ENCODE peak calls at places on chromosomes 11 and 22, in eight cellular contexts. Q is SK-N-DZ; K is stimulated activated naive CD8-positive, alpha-beta T cell treated with anti-CD3 and anti-CD28 coated beads, Interleukin-15, Interleukin-2, amounts not matched to agents 100 U/mL and 50 U/mL, for 24 hours; V is HT1080; Z is HL-60; F is small intestine; H is EL; B is stromal cell of bone marrow. W is an unnamed sample.

GRCh38 chr11:32382339-32383049 is 52.8 kb downstream of the WT1 start:
- DNase-seq in F (no peak), Z (no peak), B (no peak), H (peak; percentile 19), K (no peak), Q (no peak), V (peak; percentile 47), W (no peak)

GRCh38 chr11:69239320-69240040 is 54.5 kb upstream of the MYEOV start:
- DNase-seq in F (no peak), H (no peak), Q (no peak), B (no peak), K (peak; percentile 3), Z (no peak), V (no peak), W (no peak)

GRCh38 chr11:12680246-12680939 is 6.2 kb downstream of the TEAD1 start:
- DNase-seq in V (no peak), H (peak; percentile 90), F (peak; percentile 87), Q (peak; percentile 68), K (peak; percentile 3), B (no peak), Z (no peak), W (peak; percentile 76)

GRCh38 chr11:127492025-127492424 is 491.5 kb upstream of the KIRREL3 start:
- DNase-seq in V (peak; percentile 11), B (no peak), Q (no peak), K (no peak), Z (no peak), H (no peak), F (no peak), W (no peak)

GRCh38 chr11:132058211-132058772 is 687.9 kb downstream of the NTM start:
- DNase-seq in K (no peak), B (peak; percentile 42), V (peak; percentile 70), F (peak; percentile 8), H (peak; percentile 41), Z (peak; percentile 35), Q (no peak), W (no peak)

GRCh38 chr11:73869234-73869949 is 7.3 kb downstream of the COA4 start:
- DNase-seq in K (no peak), H (peak; percentile 15), F (peak; percentile 95), V (no peak), Q (no peak), Z (no peak), B (no peak), W (no peak)

GRCh38 chr11:59785818-59786217 is 24.8 kb downstream of the MRPL16 start:
- DNase-seq in V (no peak), Q (no peak), B (no peak), F (no peak), K (no peak), Z (no peak), H (no peak), W (no peak)

GRCh38 chr11:1796297-1797011 is 32.7 kb upstream of the CTSD start:
- DNase-seq in Q (no peak), K (no peak), B (no peak), Z (no peak), H (no peak), F (no peak), V (no peak), W (no peak)

GRCh38 chr11:126312903-126313460 is 9.1 kb downstream of the DCPS start:
- DNase-seq in H (no peak), K (no peak), B (no peak), V (no peak), Q (no peak), F (no peak), Z (no peak), W (peak; percentile 12)

GRCh38 chr11:2825261-2825885 is 60.2 kb downstream of the CDKN1C start:
- DNase-seq in Q (no peak), F (no peak), B (no peak), K (no peak), V (no peak), Z (peak; percentile 27), H (peak; percentile 79), W (no peak)

GRCh38 chr11:33552756-33553155 is 147.9 kb downstream of the C11orf91 start:
- DNase-seq in V (peak; percentile 88), F (no peak), Z (no peak), Q (no peak), K (no peak), H (peak; percentile 59), B (no peak), W (no peak)

GRCh38 chr11:117094776-117095175 is 3.5 kb downstream of the SIK3 start:
- DNase-seq in B (no peak), Z (no peak), Q (no peak), K (no peak), V (no peak), F (no peak), H (peak; percentile 16), W (no peak)

GRCh38 chr22:19052941-19053551 is 69.2 kb downstream of the DGCR2 start:
- DNase-seq in B (no peak), V (no peak), Q (no peak), Z (no peak), K (no peak), H (no peak), F (no peak), W (peak; percentile 4)

GRCh38 chr22:40593460-40594273 is 42.9 kb downstream of the MRTFA start:
- DNase-seq in V (no peak), H (no peak), Q (peak; percentile 95), Z (no peak), B (no peak), K (no peak), F (no peak), W (no peak)

GRCh38 chr11:128240546-128240945 is 346.8 kb downstream of the ETS1 start:
- DNase-seq in B (peak; percentile 86), F (no peak), K (no peak), Z (no peak), H (no peak), Q (no peak), V (no peak), W (no peak)

GRCh38 chr11:5369793-5370192 is 13.8 kb upstream of the OR51M1 start:
- DNase-seq in B (peak; percentile 23), F (no peak), H (peak; percentile 76), Q (no peak), Z (no peak), K (no peak), V (no peak), W (no peak)

GRCh38 chr11:77468527-77468926 is 5.4 kb downstream of the PAK1 start:
- DNase-seq in Q (no peak), H (no peak), Z (no peak), F (no peak), V (no peak), K (no peak), B (no peak), W (no peak)

GRCh38 chr11:74739546-74740270 is 8.5 kb upstream of the CHRDL2 start:
- DNase-seq in Q (peak; percentile 72), Z (peak; percentile 40), H (peak; percentile 69), V (peak; percentile 69), F (peak; percentile 66), K (peak; percentile 39), B (peak; percentile 52), W (peak; percentile 82)

GRCh38 chr11:111177037-111177988 is 68.2 kb upstream of the POU2AF2 start:
- DNase-seq in Z (no peak), Q (no peak), H (no peak), V (no peak), B (no peak), F (no peak), K (no peak), W (peak; percentile 49)

GRCh38 chr22:33328789-33329296 is 270.7 kb upstream of the SYN3 start:
- DNase-seq in Z (no peak), B (peak; percentile 31), V (peak; percentile 54), Q (no peak), F (peak; percentile 10), K (no peak), H (peak; percentile 12), W (no peak)

GRCh38 chr11:57425565-57426438 is 1.1 kb downstream of the SLC43A3 start:
- DNase-seq in H (no peak), Z (peak; percentile 63), F (no peak), Q (no peak), B (no peak), K (peak; percentile 29), V (no peak), W (no peak)

GRCh38 chr11:69965821-69966582 is 112.1 kb upstream of the ANO1 start:
- DNase-seq in B (no peak), V (no peak), Q (no peak), F (peak; percentile 30), K (no peak), H (no peak), Z (no peak), W (no peak)

GRCh38 chr11:10526974-10527918 is 13.7 kb downstream of the RNF141 start:
- DNase-seq in Z (no peak), V (peak; percentile 39), H (peak; percentile 30), K (no peak), Q (no peak), B (no peak), F (peak; percentile 39), W (no peak)

GRCh38 chr11:92035488-92035887 is 189.1 kb upstream of the FAT3 start:
- DNase-seq in K (no peak), F (no peak), Z (no peak), Q (no peak), H (no peak), B (no peak), V (no peak), W (no peak)

GRCh38 chr11:1869427-1870325 is 16.8 kb downstream of the LSP1 start:
- DNase-seq in F (no peak), Z (no peak), K (no peak), H (no peak), Q (peak; percentile 29), B (no peak), V (peak; percentile 22), W (peak; percentile 64)

GRCh38 chr11:112525844-112526590 is 265.4 kb upstream of the PLET1 start:
- DNase-seq in Q (no peak), Z (no peak), V (peak; percentile 53), K (no peak), B (no peak), F (no peak), H (no peak), W (no peak)

GRCh38 chr11:46386674-46387073 is 4.9 kb downstream of the CHRM4 start:
- DNase-seq in F (no peak), Z (no peak), Q (no peak), B (no peak), V (peak; percentile 77), H (peak; percentile 45), K (no peak), W (no peak)

GRCh38 chr11:119147604-119148333 is 1.1 kb upstream of the ABCG4 start:
- DNase-seq in H (no peak), F (no peak), K (no peak), B (no peak), Q (peak; percentile 29), Z (no peak), V (no peak), W (peak; percentile 69)

GRCh38 chr22:17281026-17281809 is 62.0 kb upstream of the ADA2 start:
- DNase-seq in F (no peak), K (no peak), V (no peak), Z (peak; percentile 63), H (no peak), B (no peak), Q (no peak), W (peak; percentile 1)

GRCh38 chr22:38718414-38718813 is 12.7 kb downstream of the GTPBP1 start:
- DNase-seq in V (peak; percentile 91), Z (no peak), H (peak; percentile 91), K (no peak), B (peak; percentile 74), Q (no peak), F (peak; percentile 87), W (peak; percentile 71)

GRCh38 chr11:11320820-11321219 is 32.2 kb downstream of the CSNK2A3 start:
- DNase-seq in F (no peak), Q (no peak), V (no peak), B (no peak), H (no peak), K (no peak), Z (no peak), W (peak; percentile 26)

GRCh38 chr11:65576867-65577755 is 1.3 kb downstream of the EHBP1L1 start:
- DNase-seq in Z (peak; percentile 78), F (peak; percentile 89), H (peak; percentile 85), Q (no peak), V (peak; percentile 93), K (peak; percentile 61), B (no peak), W (no peak)

GRCh38 chr11:107856981-107857517 is 1.5 kb downstream of the SLC35F2 start:
- DNase-seq in Z (peak; percentile 80), H (peak; percentile 11), V (peak; percentile 58), B (no peak), K (no peak), F (peak; percentile 82), Q (no peak), W (no peak)

GRCh38 chr11:624705-625635 is at the start of gene CDHR5:
- DNase-seq in B (no peak), K (no peak), Q (no peak), H (no peak), F (peak; percentile 97), Z (no peak), V (no peak), W (no peak)

W was measured in D341Med.